ENCODE peak calls at places on chromosome 5, in seven cellular contexts. Z is ovary, D is body of pancreas, F is GM12878, Q is tibial nerve, V is transverse colon, N is IMR-90. X is an unnamed sample.
A peak's percentile ranks its signal among the peaks of the same experiment; 100 is the strongest.

GRCh38 chr5:32613050-32613672 is 27.8 kb downstream of the SUB1 start:
- DNase-seq in F (peak; percentile 46), V (peak; percentile 86), N (peak; percentile 75), Z (peak; percentile 86), D (peak; percentile 78), Q (peak; percentile 82), X (peak; percentile 82)

GRCh38 chr5:109152565-109152964 is 257.2 kb downstream of the PJA2 start:
- DNase-seq in D (no peak), Q (no peak), V (no peak), N (no peak), F (no peak), Z (no peak), X (no peak)

GRCh38 chr5:68557162-68557936 is 341.8 kb downstream of the PIK3R1 start:
- DNase-seq in D (no peak), V (no peak), Z (no peak), Q (no peak), N (peak; percentile 28), F (no peak), X (no peak)

GRCh38 chr5:121976979-121977378 is 15.2 kb downstream of the SRFBP1 start:
- DNase-seq in D (no peak), N (peak; percentile 64), Z (no peak), V (no peak), Q (no peak), F (no peak), X (no peak)

GRCh38 chr5:19928556-19929421 is 59.2 kb downstream of the CDH18 start:
- DNase-seq in Z (no peak), D (no peak), Q (no peak), N (peak; percentile 92), V (no peak), F (no peak), X (no peak)

GRCh38 chr5:59188415-59189225 is 605.7 kb downstream of the RAB3C start:
- DNase-seq in Q (peak; percentile 50), D (peak; percentile 80), Z (peak; percentile 70), F (no peak), N (peak; percentile 70), V (peak; percentile 69), X (peak; percentile 81)

GRCh38 chr5:149471406-149472183 is 79.6 kb downstream of the CSNK1A1 start:
- DNase-seq in N (peak; percentile 57), V (peak; percentile 84), Z (no peak), D (peak; percentile 38), Q (no peak), F (no peak), X (peak; percentile 88)

GRCh38 chr5:119036101-119036762 is 34.7 kb upstream of the DMXL1 start:
- DNase-seq in N (peak; percentile 89), V (no peak), Q (no peak), D (no peak), F (no peak), Z (no peak), X (no peak)

GRCh38 chr5:15752886-15753285 is 252.9 kb downstream of the FBXL7 start:
- DNase-seq in Q (no peak), F (no peak), D (no peak), V (no peak), Z (peak; percentile 77), N (peak; percentile 51), X (no peak)

GRCh38 chr5:34708777-34709176 is 52.6 kb downstream of the RAI14 start:
- DNase-seq in Q (no peak), Z (no peak), F (no peak), V (no peak), D (no peak), N (no peak), X (no peak)

GRCh38 chr5:11791777-11792176 is 112.5 kb downstream of the CTNND2 start:
- DNase-seq in N (no peak), Z (no peak), F (no peak), V (no peak), D (peak; percentile 70), Q (no peak), X (no peak)

GRCh38 chr5:122154910-122155309 is 25.6 kb downstream of the ZNF474 start:
- DNase-seq in D (no peak), Z (no peak), V (no peak), N (peak; percentile 89), Q (peak; percentile 20), F (no peak), X (no peak)

DNA sequence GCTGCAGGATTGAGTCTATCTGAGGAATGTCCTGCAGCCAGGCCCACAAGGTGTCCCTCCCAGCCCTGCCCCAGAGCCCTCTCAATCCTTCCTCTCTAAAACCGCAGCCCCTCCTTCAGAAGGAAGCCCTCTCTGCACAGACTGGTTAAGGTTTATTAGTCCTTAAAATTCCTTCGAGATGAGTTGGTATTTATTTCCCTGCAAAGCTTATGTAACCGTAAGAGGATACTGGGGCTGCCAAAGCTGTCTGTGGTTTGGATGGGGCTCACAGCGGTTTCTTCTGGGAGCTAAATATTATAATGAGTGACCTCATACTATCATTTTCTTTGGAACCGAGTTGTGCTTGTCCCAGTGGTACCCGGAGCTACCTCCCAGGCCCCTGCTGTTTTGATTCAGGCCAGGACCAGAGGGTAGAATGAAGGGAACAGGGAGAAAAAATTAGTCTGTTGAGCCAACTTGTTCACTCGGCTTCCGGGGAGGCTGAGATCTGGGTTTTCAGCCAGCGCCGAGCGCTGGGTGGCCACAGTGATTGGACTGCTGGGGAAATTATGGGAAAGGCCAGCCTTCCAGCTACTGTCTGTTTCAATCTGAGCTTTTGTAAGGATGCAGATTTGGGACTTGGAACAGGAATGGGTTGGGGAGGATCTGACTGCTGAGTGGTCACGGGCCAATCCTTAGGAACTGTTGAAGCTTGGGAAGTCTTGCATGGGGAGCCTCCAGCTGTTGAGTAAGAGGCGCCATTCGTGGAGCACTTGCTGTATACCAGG is 107.5 kb downstream of the NDFIP1 start:
- DNase-seq in Q (peak; percentile 60), N (peak; percentile 98), D (peak; percentile 31), Z (peak; percentile 64), F (no peak), V (peak; percentile 47), X (peak; percentile 55)
- H3K4me3 ChIP-seq in Q (no peak overlapping the region), N (no peak overlapping the region), D (no peak overlapping the region), Z (peak overlapping the region; percentile 1), F (no peak overlapping the region), V (no peak overlapping the region), X (no peak overlapping the region)

DNA sequence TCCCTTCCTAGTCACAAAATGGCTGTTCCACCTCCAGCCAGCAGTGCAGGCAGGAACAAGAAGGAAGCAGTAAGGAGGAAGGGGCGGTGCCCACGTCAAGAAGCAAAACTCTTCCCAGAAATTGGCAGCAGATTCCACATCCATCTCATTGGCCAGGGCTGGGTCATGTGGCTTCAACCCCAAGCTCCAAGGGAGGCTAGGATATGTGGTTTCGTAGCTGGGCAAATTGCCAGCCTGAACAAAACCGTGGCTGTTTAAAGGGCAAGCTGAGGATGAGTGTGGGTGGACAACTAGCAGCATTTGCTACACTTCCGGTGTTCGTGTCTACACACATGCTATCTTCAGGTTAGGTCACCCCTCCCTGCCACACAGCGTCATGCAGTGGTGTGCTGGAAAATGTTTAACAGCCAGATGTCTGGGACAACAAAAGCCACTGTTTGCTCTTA is 92.1 kb upstream of the MAP1B start:
- DNase-seq in Q (no peak), Z (peak; percentile 40), D (peak; percentile 48), F (no peak), V (no peak), N (peak; percentile 56), X (no peak)
- TF ChIP-seq POLR2A in Q (no peak), Z (no peak), D (no peak), F (no peak), V (no peak), N (no peak), X (no peak)

GRCh38 chr5:141732417-141732816 is 50.4 kb upstream of the ARAP3 start:
- DNase-seq in V (no peak), N (no peak), F (no peak), Z (no peak), Q (no peak), D (no peak), X (no peak)
- H3K4me1 ChIP-seq in V (no peaks in the 10 kb centered on the region), N (no peaks in the 10 kb centered on the region), F (no peaks in the 10 kb centered on the region), Z (no peaks in the 10 kb centered on the region), Q (no peaks in the 10 kb centered on the region), D (no peaks in the 10 kb centered on the region), X (no peaks in the 10 kb centered on the region)

DNA sequence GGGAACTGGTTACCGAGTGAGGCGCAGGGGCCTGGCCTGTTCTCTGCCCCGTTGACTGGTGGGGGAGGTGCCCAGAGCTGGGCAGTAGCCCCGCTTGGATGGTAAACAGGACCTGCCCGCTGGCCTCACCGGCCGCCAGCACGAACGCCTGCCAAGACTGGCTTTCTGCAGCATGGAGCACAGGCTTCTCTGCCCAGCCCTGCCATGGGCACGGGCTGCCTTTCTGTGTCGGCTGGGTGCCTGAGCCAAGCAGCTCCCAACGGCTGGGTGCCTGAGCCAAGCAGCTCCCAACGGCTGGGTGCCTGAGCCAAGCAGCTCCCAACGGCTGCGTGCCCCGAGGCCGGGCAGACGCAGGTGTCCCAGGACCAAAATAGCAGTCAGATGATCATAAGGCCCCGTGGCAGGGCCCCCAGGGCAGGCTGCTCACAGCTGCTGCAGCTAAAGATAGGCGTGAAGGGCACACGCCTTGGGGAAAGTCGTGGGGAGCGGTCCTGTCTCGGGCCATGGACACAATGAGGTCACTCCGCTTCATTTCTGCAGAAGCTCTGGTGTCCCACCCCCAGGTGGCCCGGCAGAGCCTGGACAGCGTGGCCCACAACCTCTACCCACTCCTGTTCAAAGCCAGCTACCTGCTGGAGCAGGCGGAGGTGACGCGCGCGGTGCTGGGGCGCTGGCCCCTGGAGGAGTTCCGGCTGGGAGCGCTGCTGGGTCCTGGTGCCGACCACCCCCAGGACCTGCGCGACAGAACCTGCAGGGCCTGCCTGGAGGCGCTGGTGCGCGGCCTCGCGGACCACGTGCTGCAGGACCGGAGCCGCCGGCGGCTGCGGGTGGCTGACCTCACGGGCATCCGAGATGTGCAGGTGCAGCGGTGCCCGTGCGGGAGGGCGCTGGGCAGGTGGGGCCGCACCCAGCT is at the start of gene LRRC14B:
- DNase-seq in F (no peak), N (no peak), V (peak; percentile 44), D (peak; percentile 72), Q (no peak), Z (no peak), X (no peak)
- H3K4me3 ChIP-seq in F (peak within 1 kb of the TSS; percentile 28), N (no peak within 1 kb of the TSS), V (no peak within 1 kb of the TSS), D (no peak within 1 kb of the TSS), Q (no peak within 1 kb of the TSS), Z (no peak within 1 kb of the TSS), X (no peak within 1 kb of the TSS)

GRCh38 chr5:173616577-173617118 is at the start of gene BOD1:
- DNase-seq in D (peak; percentile 98), V (peak; percentile 97), F (peak; percentile 95), N (peak; percentile 98), Z (peak; percentile 96), Q (peak; percentile 92), X (peak; percentile 95)
- TF ChIP-seq POLR2A in D (peak; percentile 67), V (peak; percentile 52), F (peak; percentile 68), N (no peak), Z (no peak), Q (peak; percentile 40), X (no peak)